ENCODE peak calls at places on chromosomes 11 and 22, in five cellular contexts. G, S, F, P and M are unnamed samples. For H3K27me3 and H3K9me3, the result is how much of the 10 kb centered on the place peaks cover.

GRCh38 chr22:35399114-35399677 is 744 bp upstream of the MCM5 start:
- DNase-seq in G (no peak), S (no peak), F (no peak), P (no peak), M (no peak)

GRCh38 chr11:57249384-57250319 is 12.6 kb upstream of the APLNR start:
- DNase-seq in G (peak), S (peak), F (peak), P (peak), M (peak)

GRCh38 chr11:61417670-61418069 is 12.1 kb downstream of the CPSF7 start:
- DNase-seq in G (no peak), S (no peak), F (no peak), P (no peak), M (no peak)

GRCh38 chr22:35072939-35073338 is 7.0 kb downstream of the ISX start:
- DNase-seq in G (no peak), S (no peak), F (no peak), P (no peak), M (no peak)

GRCh38 chr11:113262594-113262993 is 51.8 kb upstream of the TTC12 start:
- DNase-seq in G (no peak), S (no peak), F (no peak), P (no peak), M (no peak)

GRCh38 chr11:125271436-125272064 is 107.0 kb downstream of the PKNOX2 start:
- DNase-seq in G (peak), S (no peak), F (no peak), P (no peak), M (no peak)

GRCh38 chr22:49323751-49324415 is 503.8 kb downstream of the BRD1 start:
- DNase-seq in G (peak), S (no peak), F (no peak), P (no peak), M (no peak)

GRCh38 chr11:44627911-44628729 is 62.7 kb downstream of the CD82 start:
- DNase-seq in G (peak), S (peak), F (no peak), P (peak), M (peak)

GRCh38 chr11:33475999-33476398 is 218.8 kb downstream of the HIPK3 start:
- DNase-seq in G (no peak), S (no peak), F (no peak), P (peak), M (no peak)

GRCh38 chr11:76610871-76611475 is 59.6 kb downstream of the LRRC32 start:
- DNase-seq in G (peak), S (peak), F (no peak), P (no peak), M (peak)

GRCh38 chr22:43305806-43306205 is 37.4 kb downstream of the SCUBE1 start:
- DNase-seq in G (no peak), S (peak), F (no peak), P (no peak), M (peak)

GRCh38 chr22:47446331-47446730 is 683.9 kb downstream of the TBC1D22A start:
- DNase-seq in G (no peak), S (no peak), F (no peak), P (no peak), M (no peak)

GRCh38 chr22:41576877-41577276 is 12.8 kb downstream of the PMM1 start:
- DNase-seq in G (no peak), S (peak), F (peak), P (no peak), M (peak)

GRCh38 chr22:30375312-30375849 is 11.8 kb downstream of the RNF215 start:
- DNase-seq in G (no peak), S (no peak), F (no peak), P (no peak), M (no peak)

GRCh38 chr11:125662689-125663088 is 18.0 kb downstream of the ACRV1 start:
- DNase-seq in G (no peak), S (no peak), F (no peak), P (no peak), M (no peak)

GRCh38 chr11:96470521-96470920 is 80.7 kb downstream of the JRKL start:
- DNase-seq in G (no peak), S (no peak), F (no peak), P (no peak), M (no peak)

GRCh38 chr11:116931206-116931953 is 94.0 kb upstream of the APOA1 start:
- DNase-seq in G (no peak), S (no peak), F (peak), P (no peak), M (no peak)

GRCh38 chr11:25793637-25794036 is 538.3 kb upstream of the ANO3 start:
- DNase-seq in G (peak), S (no peak), F (no peak), P (no peak), M (no peak)

GRCh38 chr11:111604392-111605009 is 2.3 kb downstream of the SIK2 start:
- DNase-seq in G (no peak), S (no peak), F (no peak), P (peak), M (no peak)

GRCh38 chr22:37177221-37177620 is 10.8 kb downstream of the C1QTNF6 start:
- DNase-seq in G (peak), S (no peak), F (no peak), P (no peak), M (no peak)

GRCh38 chr11:44310456-44311272 is 725 bp upstream of the ALX4 start:
- DNase-seq in G (no peak), S (no peak), F (no peak), P (no peak), M (no peak)

GRCh38 chr11:125373426-125374391 is 122.4 kb downstream of the FEZ1 start:
- DNase-seq in G (peak), S (peak), F (no peak), P (no peak), M (peak)

GRCh38 chr22:22528780-22529179 is 8.7 kb upstream of the ZNF280A start:
- DNase-seq in G (no peak), S (no peak), F (no peak), P (no peak), M (no peak)

GRCh38 chr11:22957890-22958289 is 97.6 kb upstream of the CCDC179 start:
- DNase-seq in G (no peak), S (no peak), F (no peak), P (no peak), M (no peak)

GRCh38 chr11:104525416-104525815 is 361.5 kb upstream of the PDGFD start:
- DNase-seq in G (no peak), S (no peak), F (no peak), P (no peak), M (no peak)

GRCh38 chr11:128206476-128206875 is 380.9 kb downstream of the ETS1 start:
- DNase-seq in G (no peak), S (no peak), F (no peak), P (no peak), M (no peak)

GRCh38 chr11:76654310-76654851 is 16.2 kb downstream of the LRRC32 start:
- DNase-seq in G (no peak), S (peak), F (no peak), P (peak), M (peak)

GRCh38 chr22:46012182-46012880 is 35.4 kb upstream of the WNT7B start:
- DNase-seq in G (peak), S (no peak), F (no peak), P (no peak), M (peak)

GRCh38 chr11:66510271-66510989 is at the start of gene BBS1:
- DNase-seq in G (peak), S (peak), F (peak), P (peak), M (peak)
- TF ChIP-seq CTCF in G (no peak), S (peak), F (no peak), P (peak), M (no peak)

DNA sequence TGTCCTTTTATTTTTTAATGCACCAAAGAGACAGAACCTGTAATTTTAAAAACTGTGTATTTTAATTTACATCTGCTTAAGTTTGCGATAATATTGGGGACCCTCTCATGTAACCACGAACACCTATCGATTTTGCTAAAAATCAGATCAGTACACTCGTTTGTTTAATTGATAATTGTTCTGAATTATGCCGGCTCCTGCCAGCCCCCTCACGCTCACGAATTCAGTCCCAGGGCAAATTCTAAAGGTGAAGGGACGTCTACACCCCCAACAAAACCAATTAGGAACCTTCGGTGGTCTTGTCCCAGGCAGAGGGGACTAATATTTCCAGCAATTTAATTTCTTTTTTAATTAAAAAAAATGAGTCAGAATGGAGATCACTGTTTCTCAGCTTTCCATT is 1.1 kb upstream of the CCND1 start:
- DNase-seq in G (no peak), S (no peak), F (no peak), P (no peak), M (no peak)
- H3K27me3 ChIP-seq in G (under half), S (half or more), F (half or more), P (under half), M (under half)

GRCh38 chr11:74866557-74866956 is 82.3 kb downstream of the XRRA1 start:
- DNase-seq in G (no peak), S (no peak), F (no peak), P (no peak), M (no peak)
- H3K9me3 ChIP-seq in G (half or more), S (under half), F (half or more), P (half or more), M (half or more)

GRCh38 chr11:9060700-9061111 is 30.7 kb downstream of the SCUBE2 start:
- DNase-seq in G (no peak), S (no peak), F (no peak), P (no peak), M (no peak)
- TF ChIP-seq CTCF in G (no peak), S (no peak), F (no peak), P (no peak), M (no peak)